ENCODE peak calls at places on chromosomes 6 and 20, in seven cellular contexts. One of them, this sample, is unnamed.

GRCh38 chr6:72535124-72535523 is 86.7 kb upstream of the KCNQ5 start:
- DNase-seq in HCT116: no peak
- DNase-seq in IMR-90: no peak
- DNase-seq in hepatocyte: no peak
- DNase-seq in body of pancreas: no peak
- DNase-seq in neural progenitor cell: no peak
- DNase-seq in esophagus muscularis mucosa: no peak
- DNase-seq in this sample: no peak

GRCh38 chr6:166998256-166999144 is 697 bp upstream of the CEP43 start:
- DNase-seq in hepatocyte: peak; percentile 39
- DNase-seq in body of pancreas: peak; percentile 16
- DNase-seq in IMR-90: no peak
- DNase-seq in HCT116: no peak
- DNase-seq in esophagus muscularis mucosa: peak; percentile 91
- DNase-seq in neural progenitor cell: peak; percentile 49
- DNase-seq in this sample: no peak

GRCh38 chr6:101070044-101070608 is 189.0 kb upstream of the ASCC3 start:
- DNase-seq in esophagus muscularis mucosa: no peak
- DNase-seq in hepatocyte: no peak
- DNase-seq in IMR-90: no peak
- DNase-seq in body of pancreas: no peak
- DNase-seq in HCT116: no peak
- DNase-seq in neural progenitor cell: no peak
- DNase-seq in this sample: no peak

GRCh38 chr6:12353731-12354130 is 63.6 kb downstream of the EDN1 start:
- DNase-seq in HCT116: no peak
- DNase-seq in esophagus muscularis mucosa: no peak
- DNase-seq in IMR-90: no peak
- DNase-seq in body of pancreas: peak; percentile 55
- DNase-seq in neural progenitor cell: no peak
- DNase-seq in hepatocyte: no peak
- DNase-seq in this sample: no peak

GRCh38 chr6:48535569-48535968 is 424.6 kb upstream of the PTCHD4 start:
- DNase-seq in body of pancreas: no peak
- DNase-seq in IMR-90: peak; percentile 4
- DNase-seq in HCT116: no peak
- DNase-seq in neural progenitor cell: peak; percentile 10
- DNase-seq in hepatocyte: no peak
- DNase-seq in esophagus muscularis mucosa: no peak
- DNase-seq in this sample: no peak

GRCh38 chr6:108694816-108695215 is 134.1 kb downstream of the FOXO3 start:
- DNase-seq in esophagus muscularis mucosa: no peak
- DNase-seq in body of pancreas: no peak
- DNase-seq in hepatocyte: no peak
- DNase-seq in IMR-90: no peak
- DNase-seq in neural progenitor cell: no peak
- DNase-seq in HCT116: no peak
- DNase-seq in this sample: no peak

GRCh38 chr20:51129201-51129671 is 106.3 kb upstream of the KCNG1 start:
- DNase-seq in neural progenitor cell: no peak
- DNase-seq in IMR-90: no peak
- DNase-seq in esophagus muscularis mucosa: no peak
- DNase-seq in hepatocyte: no peak
- DNase-seq in body of pancreas: no peak
- DNase-seq in HCT116: no peak
- DNase-seq in this sample: no peak

GRCh38 chr20:25310268-25310920 is 62.5 kb downstream of the PYGB start:
- DNase-seq in hepatocyte: peak; percentile 91
- DNase-seq in HCT116: peak; percentile 73
- DNase-seq in neural progenitor cell: peak; percentile 30
- DNase-seq in esophagus muscularis mucosa: no peak
- DNase-seq in body of pancreas: peak; percentile 66
- DNase-seq in IMR-90: peak; percentile 96
- DNase-seq in this sample: peak; percentile 85

GRCh38 chr6:142300302-142300701 is 1.5 kb upstream of the ADGRG6 start:
- DNase-seq in HCT116: no peak
- DNase-seq in neural progenitor cell: no peak
- DNase-seq in IMR-90: no peak
- DNase-seq in esophagus muscularis mucosa: no peak
- DNase-seq in body of pancreas: no peak
- DNase-seq in hepatocyte: no peak
- DNase-seq in this sample: no peak

GRCh38 chr6:156555117-156555516 is 222.1 kb upstream of the ARID1B start:
- DNase-seq in HCT116: no peak
- DNase-seq in hepatocyte: no peak
- DNase-seq in IMR-90: no peak
- DNase-seq in neural progenitor cell: no peak
- DNase-seq in esophagus muscularis mucosa: no peak
- DNase-seq in body of pancreas: no peak
- DNase-seq in this sample: no peak

GRCh38 chr20:48329676-48330644 is 497.8 kb downstream of the PREX1 start:
- DNase-seq in HCT116: no peak
- DNase-seq in body of pancreas: no peak
- DNase-seq in hepatocyte: no peak
- DNase-seq in esophagus muscularis mucosa: no peak
- DNase-seq in IMR-90: peak; percentile 51
- DNase-seq in neural progenitor cell: peak; percentile 58
- DNase-seq in this sample: no peak

GRCh38 chr6:111772274-111772780 is 100.9 kb downstream of the FYN start:
- DNase-seq in body of pancreas: no peak
- DNase-seq in neural progenitor cell: no peak
- DNase-seq in IMR-90: no peak
- DNase-seq in esophagus muscularis mucosa: no peak
- DNase-seq in HCT116: no peak
- DNase-seq in hepatocyte: no peak
- DNase-seq in this sample: no peak

GRCh38 chr6:53151676-53152075 is 3.0 kb upstream of the GCM1 start:
- DNase-seq in neural progenitor cell: peak; percentile 37
- DNase-seq in esophagus muscularis mucosa: no peak
- DNase-seq in hepatocyte: no peak
- DNase-seq in body of pancreas: no peak
- DNase-seq in IMR-90: no peak
- DNase-seq in HCT116: peak; percentile 27
- DNase-seq in this sample: no peak

GRCh38 chr20:35085477-35086225 is 7.0 kb downstream of the TRPC4AP start:
- DNase-seq in esophagus muscularis mucosa: no peak
- DNase-seq in hepatocyte: no peak
- DNase-seq in HCT116: no peak
- DNase-seq in body of pancreas: no peak
- DNase-seq in IMR-90: no peak
- DNase-seq in neural progenitor cell: no peak
- DNase-seq in this sample: no peak

GRCh38 chr6:148617522-148617921 is 129.3 kb upstream of the UST start:
- DNase-seq in IMR-90: peak; percentile 56
- DNase-seq in esophagus muscularis mucosa: no peak
- DNase-seq in HCT116: no peak
- DNase-seq in neural progenitor cell: no peak
- DNase-seq in hepatocyte: no peak
- DNase-seq in body of pancreas: no peak
- DNase-seq in this sample: no peak

GRCh38 chr6:15389079-15389758 is 143.3 kb downstream of the JARID2 start:
- DNase-seq in IMR-90: peak; percentile 21
- DNase-seq in neural progenitor cell: no peak
- DNase-seq in HCT116: no peak
- DNase-seq in esophagus muscularis mucosa: no peak
- DNase-seq in hepatocyte: no peak
- DNase-seq in body of pancreas: no peak
- DNase-seq in this sample: no peak

GRCh38 chr6:35044771-35045275 is 96.3 kb downstream of the TCP11 start:
- DNase-seq in IMR-90: no peak
- DNase-seq in esophagus muscularis mucosa: no peak
- DNase-seq in HCT116: no peak
- DNase-seq in neural progenitor cell: no peak
- DNase-seq in body of pancreas: no peak
- DNase-seq in hepatocyte: no peak
- DNase-seq in this sample: peak; percentile 81

GRCh38 chr6:145428656-145429173 is 306.6 kb downstream of the EPM2A start:
- DNase-seq in HCT116: no peak
- DNase-seq in hepatocyte: no peak
- DNase-seq in body of pancreas: no peak
- DNase-seq in esophagus muscularis mucosa: no peak
- DNase-seq in IMR-90: no peak
- DNase-seq in neural progenitor cell: peak; percentile 49
- DNase-seq in this sample: no peak

GRCh38 chr6:36209606-36210005 is 13.1 kb downstream of the BRPF3 start:
- DNase-seq in neural progenitor cell: no peak
- DNase-seq in HCT116: no peak
- DNase-seq in esophagus muscularis mucosa: no peak
- DNase-seq in body of pancreas: no peak
- DNase-seq in hepatocyte: no peak
- DNase-seq in IMR-90: no peak
- DNase-seq in this sample: no peak

GRCh38 chr6:114747995-114748625 is 405.3 kb upstream of the HS3ST5 start:
- DNase-seq in esophagus muscularis mucosa: no peak
- DNase-seq in hepatocyte: peak; percentile 75
- DNase-seq in body of pancreas: peak; percentile 55
- DNase-seq in neural progenitor cell: peak; percentile 58
- DNase-seq in IMR-90: peak; percentile 45
- DNase-seq in HCT116: peak; percentile 16
- DNase-seq in this sample: no peak

GRCh38 chr6:36838896-36839818 is at the start of gene CPNE5:
- DNase-seq in IMR-90: no peak
- DNase-seq in neural progenitor cell: peak; percentile 74
- DNase-seq in body of pancreas: no peak
- DNase-seq in hepatocyte: peak; percentile 57
- DNase-seq in esophagus muscularis mucosa: no peak
- DNase-seq in HCT116: no peak
- DNase-seq in this sample: no peak

GRCh38 chr6:148432405-148433195 is 90.0 kb downstream of the SASH1 start:
- DNase-seq in hepatocyte: no peak
- DNase-seq in IMR-90: no peak
- DNase-seq in neural progenitor cell: no peak
- DNase-seq in body of pancreas: no peak
- DNase-seq in esophagus muscularis mucosa: no peak
- DNase-seq in HCT116: no peak
- DNase-seq in this sample: no peak

GRCh38 chr6:34476941-34477340 is 11.1 kb downstream of the PACSIN1 start:
- DNase-seq in esophagus muscularis mucosa: no peak
- DNase-seq in body of pancreas: no peak
- DNase-seq in HCT116: no peak
- DNase-seq in hepatocyte: no peak
- DNase-seq in neural progenitor cell: no peak
- DNase-seq in IMR-90: no peak
- DNase-seq in this sample: no peak

GRCh38 chr20:19735446-19735845 is 22.6 kb upstream of the RIN2 start:
- DNase-seq in body of pancreas: peak; percentile 81
- DNase-seq in esophagus muscularis mucosa: no peak
- DNase-seq in HCT116: peak; percentile 19
- DNase-seq in IMR-90: peak; percentile 73
- DNase-seq in hepatocyte: peak; percentile 69
- DNase-seq in neural progenitor cell: no peak
- DNase-seq in this sample: no peak

GRCh38 chr6:148307400-148307799 is 35.2 kb upstream of the SASH1 start:
- DNase-seq in HCT116: no peak
- DNase-seq in esophagus muscularis mucosa: no peak
- DNase-seq in neural progenitor cell: no peak
- DNase-seq in hepatocyte: peak; percentile 18
- DNase-seq in IMR-90: peak; percentile 39
- DNase-seq in body of pancreas: no peak
- DNase-seq in this sample: peak; percentile 46

GRCh38 chr6:143457563-143458359 is 7.2 kb downstream of the PEX3 start:
- DNase-seq in hepatocyte: no peak
- DNase-seq in neural progenitor cell: no peak
- DNase-seq in esophagus muscularis mucosa: no peak
- DNase-seq in IMR-90: peak; percentile 21
- DNase-seq in body of pancreas: no peak
- DNase-seq in HCT116: no peak
- DNase-seq in this sample: peak; percentile 55

GRCh38 chr6:161540532-161540931 is 266.7 kb upstream of the AGPAT4 start:
- DNase-seq in IMR-90: no peak
- DNase-seq in neural progenitor cell: no peak
- DNase-seq in esophagus muscularis mucosa: no peak
- DNase-seq in body of pancreas: no peak
- DNase-seq in hepatocyte: no peak
- DNase-seq in HCT116: no peak
- DNase-seq in this sample: no peak

GRCh38 chr20:52768649-52769048 is 203.5 kb upstream of the TSHZ2 start:
- DNase-seq in HCT116: no peak
- DNase-seq in body of pancreas: no peak
- DNase-seq in esophagus muscularis mucosa: no peak
- DNase-seq in neural progenitor cell: no peak
- DNase-seq in hepatocyte: no peak
- DNase-seq in IMR-90: no peak
- DNase-seq in this sample: no peak

GRCh38 chr6:136158398-136158797 is 91.7 kb downstream of the MTFR2 start:
- DNase-seq in neural progenitor cell: no peak
- DNase-seq in HCT116: no peak
- DNase-seq in IMR-90: no peak
- DNase-seq in hepatocyte: peak; percentile 34
- DNase-seq in body of pancreas: peak; percentile 76
- DNase-seq in esophagus muscularis mucosa: no peak
- DNase-seq in this sample: peak; percentile 54

DNA sequence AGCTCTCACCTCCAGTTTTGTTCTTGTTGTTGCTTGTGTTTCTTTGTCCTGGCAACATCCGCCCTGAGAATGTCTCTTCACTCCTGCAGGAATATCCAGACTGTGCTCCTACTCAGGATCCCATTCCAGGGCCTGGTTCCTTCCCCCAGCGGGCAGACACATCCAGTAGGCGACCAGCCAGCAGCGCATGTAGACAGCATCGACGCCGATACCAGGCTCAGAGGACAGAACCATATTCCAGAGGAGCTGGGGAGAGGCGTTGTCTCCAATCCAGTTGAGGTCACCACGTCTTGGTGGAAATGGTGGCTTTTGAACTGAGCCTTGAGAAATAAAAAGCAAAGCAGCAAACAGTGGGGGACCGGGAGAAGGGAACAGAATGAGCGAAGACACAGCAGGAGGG is 114.6 kb upstream of the THBS2 start:
- DNase-seq in HCT116: no peak
- DNase-seq in body of pancreas: no peak
- DNase-seq in IMR-90: no peak
- DNase-seq in neural progenitor cell: no peak
- DNase-seq in hepatocyte: no peak
- DNase-seq in esophagus muscularis mucosa: peak; percentile 82
- DNase-seq in this sample: no peak
- H3K4me3 ChIP-seq in HCT116: no peak overlapping the region
- H3K4me3 ChIP-seq in body of pancreas: no peak overlapping the region
- H3K4me3 ChIP-seq in IMR-90: no peak overlapping the region
- H3K4me3 ChIP-seq in neural progenitor cell: no peak overlapping the region
- H3K4me3 ChIP-seq in hepatocyte: no peak overlapping the region
- H3K4me3 ChIP-seq in esophagus muscularis mucosa: no peak overlapping the region
- H3K4me3 ChIP-seq in this sample: no peak overlapping the region

GRCh38 chr6:3019749-3020320 is 20.1 kb downstream of the NQO2 start:
- DNase-seq in esophagus muscularis mucosa: no peak
- DNase-seq in IMR-90: no peak
- DNase-seq in neural progenitor cell: no peak
- DNase-seq in body of pancreas: no peak
- DNase-seq in hepatocyte: no peak
- DNase-seq in HCT116: no peak
- DNase-seq in this sample: no peak
- TF ChIP-seq CTCF in esophagus muscularis mucosa: no peak
- TF ChIP-seq CTCF in IMR-90: no peak
- TF ChIP-seq CTCF in neural progenitor cell: no peak
- TF ChIP-seq CTCF in body of pancreas: no peak
- TF ChIP-seq CTCF in hepatocyte: no peak
- TF ChIP-seq CTCF in HCT116: no peak
- TF ChIP-seq CTCF in this sample: no peak

GRCh38 chr6:122491915-122492537 is 20.4 kb upstream of the SERINC1 start:
- DNase-seq in neural progenitor cell: peak; percentile 13
- DNase-seq in hepatocyte: peak; percentile 73
- DNase-seq in esophagus muscularis mucosa: no peak
- DNase-seq in HCT116: peak; percentile 62
- DNase-seq in body of pancreas: peak; percentile 71
- DNase-seq in IMR-90: peak; percentile 67
- DNase-seq in this sample: peak; percentile 45
- H3K4me3 ChIP-seq in neural progenitor cell: no peak overlapping the region
- H3K4me3 ChIP-seq in hepatocyte: no peak overlapping the region
- H3K4me3 ChIP-seq in esophagus muscularis mucosa: no peak overlapping the region
- H3K4me3 ChIP-seq in HCT116: no peak overlapping the region
- H3K4me3 ChIP-seq in body of pancreas: no peak overlapping the region
- H3K4me3 ChIP-seq in IMR-90: no peak overlapping the region
- H3K4me3 ChIP-seq in this sample: no peak overlapping the region

GRCh38 chr20:57711311-57711712 is 1.5 kb upstream of the PMEPA1 start:
- DNase-seq in hepatocyte: no peak
- DNase-seq in esophagus muscularis mucosa: no peak
- DNase-seq in IMR-90: no peak
- DNase-seq in neural progenitor cell: no peak
- DNase-seq in body of pancreas: no peak
- DNase-seq in HCT116: no peak
- DNase-seq in this sample: no peak
- TF ChIP-seq CTCF in hepatocyte: no peak
- TF ChIP-seq CTCF in esophagus muscularis mucosa: no peak
- TF ChIP-seq CTCF in IMR-90: no peak
- TF ChIP-seq CTCF in neural progenitor cell: no peak
- TF ChIP-seq CTCF in body of pancreas: no peak
- TF ChIP-seq CTCF in HCT116: no peak
- TF ChIP-seq CTCF in this sample: no peak

This sample was measured in LNCaP clone FGC.